ENCODE peak calls at places on chromosomes 12 and 14, in eight cellular contexts. M is activated CD8-positive, alpha-beta T cell treated with anti-CD3 and anti-CD28 coated beads for 36 hours; J is effector CD4-positive, alpha-beta T cell; Y is NCI-H1105 treated with DMSO at 0.1 percent for 48 hours; K is D341Med; V is choroid plexus epithelial cell; W is aorta; C is stimulated activated CD4-positive, alpha-beta T cell treated with anti-CD3 and anti-CD28 coated beads, Interleukin-4, amount 100 ng/mL, for 48 hours. L is an unnamed sample.

GRCh38 chr14:75088566-75089373 is 19.3 kb downstream of the ZC2HC1C start:
- DNase-seq in V (peak), W (no peak), Y (peak), J (peak), C (no peak), K (peak), M (peak), L (peak)

GRCh38 chr12:120132863-120133385 is 16.4 kb upstream of the RAB35 start:
- DNase-seq in C (no peak), Y (no peak), W (no peak), V (no peak), J (no peak), K (no peak), M (no peak), L (peak)

GRCh38 chr12:51521554-51522276 is 69.3 kb upstream of the SCN8A start:
- DNase-seq in C (no peak), K (no peak), J (no peak), W (no peak), V (peak), M (no peak), Y (no peak), L (no peak)

GRCh38 chr12:120760349-120761245 is 35.0 kb downstream of the ACADS start:
- DNase-seq in J (no peak), M (no peak), K (no peak), C (no peak), V (no peak), W (no peak), Y (no peak), L (no peak)

GRCh38 chr12:57849035-57849434 is 2.5 kb upstream of the CTDSP2 start:
- DNase-seq in V (no peak), K (no peak), M (no peak), Y (no peak), J (no peak), C (no peak), W (no peak), L (no peak)

GRCh38 chr14:54976316-54976715 is 50.6 kb downstream of the WDHD1 start:
- DNase-seq in K (no peak), V (peak), J (no peak), C (no peak), Y (no peak), W (no peak), M (no peak), L (no peak)

GRCh38 chr12:3294481-3294911 is 196.5 kb upstream of the PRMT8 start:
- DNase-seq in J (no peak), W (no peak), Y (peak), K (peak), V (no peak), M (no peak), C (no peak), L (no peak)

GRCh38 chr12:56545023-56545604 is 23.5 kb downstream of the RBMS2 start:
- DNase-seq in Y (no peak), J (no peak), V (no peak), W (no peak), K (no peak), M (no peak), C (no peak), L (no peak)

GRCh38 chr12:63028951-63029350 is 94.0 kb upstream of the PPM1H start:
- DNase-seq in K (no peak), V (no peak), M (no peak), C (no peak), J (no peak), Y (no peak), W (no peak), L (no peak)

GRCh38 chr14:35506927-35507326 is 27.0 kb upstream of the INSM2 start:
- DNase-seq in M (no peak), K (no peak), W (no peak), Y (no peak), C (no peak), J (no peak), V (peak), L (no peak)

GRCh38 chr12:26629864-26630263 is 203.1 kb downstream of the ITPR2 start:
- DNase-seq in W (no peak), M (no peak), J (no peak), Y (no peak), C (no peak), K (no peak), V (peak), L (no peak)

GRCh38 chr12:123062682-123063426 is 82.4 kb downstream of the ARL6IP4 start:
- DNase-seq in M (peak), V (peak), K (no peak), J (no peak), C (no peak), W (no peak), Y (no peak), L (no peak)

GRCh38 chr12:71980543-71980942 is 41.9 kb downstream of the TPH2 start:
- DNase-seq in W (no peak), K (no peak), M (no peak), Y (no peak), V (no peak), C (no peak), J (no peak), L (no peak)

GRCh38 chr14:39203659-39204606 is 28.9 kb downstream of the PNN start:
- DNase-seq in C (no peak), M (no peak), W (no peak), V (no peak), K (no peak), J (no peak), Y (no peak), L (no peak)

GRCh38 chr14:32620303-32620702 is 291.2 kb downstream of the AKAP6 start:
- DNase-seq in V (peak), M (no peak), J (no peak), K (no peak), W (no peak), C (no peak), Y (no peak), L (no peak)

GRCh38 chr12:55642275-55643068 is 5.8 kb downstream of the OR10P1 start:
- DNase-seq in W (no peak), C (no peak), V (no peak), M (peak), Y (no peak), K (no peak), J (no peak), L (no peak)

GRCh38 chr12:21642707-21643389 is 14.8 kb downstream of the LDHB start:
- DNase-seq in W (no peak), V (peak), Y (no peak), J (no peak), C (no peak), K (peak), M (no peak), L (no peak)

GRCh38 chr12:104585448-104586055 is 128.8 kb downstream of the CHST11 start:
- DNase-seq in W (no peak), M (no peak), J (no peak), V (no peak), Y (no peak), C (no peak), K (no peak), L (no peak)

GRCh38 chr14:58368951-58369350 is 26.8 kb upstream of the TOMM20L start:
- DNase-seq in C (no peak), M (no peak), J (no peak), V (no peak), K (no peak), Y (no peak), W (no peak), L (no peak)

GRCh38 chr12:29286081-29286800 is 94.7 kb downstream of the ERGIC2 start:
- DNase-seq in Y (no peak), V (peak), J (no peak), K (no peak), M (no peak), W (no peak), C (no peak), L (no peak)

GRCh38 chr14:23094666-23095195 is at the start of gene ACIN1:
- DNase-seq in Y (no peak), J (no peak), K (peak), M (peak), C (peak), W (peak), V (peak), L (peak)

GRCh38 chr14:92914087-92914656 is 8.8 kb upstream of the CHGA start:
- DNase-seq in C (peak), Y (no peak), V (peak), M (peak), W (no peak), J (no peak), K (no peak), L (no peak)

GRCh38 chr14:76710093-76711010 is 50.9 kb upstream of the VASH1 start:
- DNase-seq in C (no peak), Y (peak), K (peak), W (no peak), V (peak), M (peak), J (peak), L (no peak)

GRCh38 chr14:33280646-33281045 is 342.0 kb downstream of the NPAS3 start:
- DNase-seq in Y (no peak), C (no peak), W (no peak), V (peak), K (no peak), M (peak), J (no peak), L (no peak)